ENCODE peak calls at places on chromosomes 11 and 22, in eight cellular contexts. K is astrocyte of the cerebellum, L is MCF 10A, X is fibroblast of lung, T is bronchial epithelial cell, D is right lobe of liver, Z is foreskin fibroblast, U is neural crest cell. R is an unnamed sample.

GRCh38 chr11:35629914-35630313 is 11.7 kb downstream of the FJX1 start:
- DNase-seq in K (peak), L (peak), X (peak), T (peak), D (no peak), Z (peak), U (no peak), R (peak)

GRCh38 chr11:83836883-83837654 is 550.9 kb upstream of the CCDC90B start:
- DNase-seq in K (peak), L (peak), X (peak), T (peak), D (peak), Z (no peak), U (peak), R (no peak)

GRCh38 chr22:30129636-30130035 is 49.4 kb downstream of the HORMAD2 start:
- DNase-seq in K (no peak), L (peak), X (no peak), T (peak), D (no peak), Z (no peak), U (no peak), R (no peak)

GRCh38 chr11:107859459-107860239 is 1.1 kb upstream of the SLC35F2 start:
- DNase-seq in K (no peak), L (peak), X (no peak), T (peak), D (peak), Z (no peak), U (no peak), R (no peak)

GRCh38 chr11:123213307-123213708 is 18.3 kb upstream of the CLMP start:
- DNase-seq in K (no peak), L (no peak), X (no peak), T (no peak), D (no peak), Z (no peak), U (no peak), R (no peak)

GRCh38 chr11:13944016-13944415 is 18.5 kb upstream of the SPON1 start:
- DNase-seq in K (no peak), L (peak), X (no peak), T (peak), D (no peak), Z (no peak), U (no peak), R (no peak)

GRCh38 chr11:18641677-18642076 is 7.5 kb upstream of the SPTY2D1 start:
- DNase-seq in K (no peak), L (no peak), X (no peak), T (no peak), D (no peak), Z (no peak), U (no peak), R (no peak)

GRCh38 chr11:119808431-119809185 is 79.6 kb upstream of the NECTIN1 start:
- DNase-seq in K (no peak), L (no peak), X (no peak), T (no peak), D (no peak), Z (no peak), U (no peak), R (no peak)

GRCh38 chr22:40602231-40602630 is 34.3 kb downstream of the MRTFA start:
- DNase-seq in K (no peak), L (no peak), X (peak), T (no peak), D (no peak), Z (no peak), U (no peak), R (no peak)

GRCh38 chr11:75261902-75262361 is 21.4 kb downstream of the TPBGL start:
- DNase-seq in K (no peak), L (no peak), X (no peak), T (no peak), D (no peak), Z (no peak), U (no peak), R (no peak)

GRCh38 chr11:122523841-122524531 is 131.5 kb upstream of the UBASH3B start:
- DNase-seq in K (peak), L (peak), X (peak), T (peak), D (no peak), Z (no peak), U (no peak), R (no peak)

GRCh38 chr11:134287561-134287960 is 11.4 kb downstream of the GLB1L3 start:
- DNase-seq in K (no peak), L (no peak), X (no peak), T (no peak), D (no peak), Z (no peak), U (no peak), R (no peak)

GRCh38 chr22:40414306-40414705 is 43.9 kb downstream of the SGSM3 start:
- DNase-seq in K (no peak), L (no peak), X (peak), T (peak), D (no peak), Z (no peak), U (no peak), R (peak)

GRCh38 chr11:8732748-8733241 is 50.2 kb downstream of the RPL27A start:
- DNase-seq in K (peak), L (peak), X (peak), T (peak), D (peak), Z (peak), U (no peak), R (no peak)

GRCh38 chr22:44723801-44724200 is 21.8 kb downstream of the PRR5 start:
- DNase-seq in K (no peak), L (no peak), X (peak), T (peak), D (no peak), Z (no peak), U (no peak), R (no peak)

GRCh38 chr22:20319041-20319744 is 667 bp downstream of the DGCR6L start:
- DNase-seq in K (no peak), L (no peak), X (no peak), T (no peak), D (peak), Z (no peak), U (peak), R (no peak)

GRCh38 chr11:122025757-122026156 is 90.3 kb downstream of the BLID start:
- DNase-seq in K (no peak), L (no peak), X (no peak), T (no peak), D (no peak), Z (no peak), U (no peak), R (no peak)

GRCh38 chr11:87038235-87038960 is 664 bp downstream of the TMEM135 start:
- DNase-seq in K (no peak), L (peak), X (no peak), T (peak), D (no peak), Z (no peak), U (no peak), R (no peak)

GRCh38 chr11:86062719-86063118 is 6.2 kb downstream of the PICALM start:
- DNase-seq in K (no peak), L (no peak), X (peak), T (no peak), D (no peak), Z (no peak), U (no peak), R (no peak)

GRCh38 chr11:12577746-12578644 is 96.2 kb upstream of the TEAD1 start:
- DNase-seq in K (no peak), L (no peak), X (peak), T (no peak), D (no peak), Z (no peak), U (no peak), R (no peak)

GRCh38 chr11:75246673-75247350 is 6.2 kb downstream of the TPBGL start:
- DNase-seq in K (no peak), L (no peak), X (no peak), T (no peak), D (no peak), Z (no peak), U (no peak), R (no peak)

GRCh38 chr11:113628912-113629311 is 77.2 kb downstream of the TMPRSS5 start:
- DNase-seq in K (no peak), L (no peak), X (no peak), T (no peak), D (no peak), Z (no peak), U (no peak), R (no peak)

GRCh38 chr22:43168416-43169309 is 17.3 kb downstream of the TSPO start:
- DNase-seq in K (no peak), L (no peak), X (peak), T (no peak), D (no peak), Z (peak), U (no peak), R (no peak)

GRCh38 chr22:19708323-19709011 is 5.8 kb upstream of the SEPTIN5 start:
- DNase-seq in K (no peak), L (no peak), X (no peak), T (no peak), D (peak), Z (no peak), U (no peak), R (no peak)

GRCh38 chr22:35335936-35336781 is 36.5 kb downstream of the TOM1 start:
- DNase-seq in K (no peak), L (no peak), X (no peak), T (no peak), D (no peak), Z (no peak), U (no peak), R (no peak)

GRCh38 chr11:69448471-69449284 is 32.8 kb upstream of the LINC01488 start:
- DNase-seq in K (no peak), L (no peak), X (no peak), T (no peak), D (no peak), Z (no peak), U (no peak), R (no peak)

GRCh38 chr11:30855383-30856006 is 269.3 kb upstream of the MPPED2 start:
- DNase-seq in K (peak), L (peak), X (peak), T (peak), D (no peak), Z (no peak), U (no peak), R (peak)

GRCh38 chr11:14058061-14058460 is 95.5 kb downstream of the SPON1 start:
- DNase-seq in K (no peak), L (no peak), X (no peak), T (peak), D (no peak), Z (no peak), U (no peak), R (no peak)

GRCh38 chr22:24847490-24847889 is 41.5 kb downstream of the SGSM1 start:
- DNase-seq in K (no peak), L (no peak), X (no peak), T (no peak), D (no peak), Z (no peak), U (no peak), R (no peak)

GRCh38 chr11:20089796-20090653 is 70.2 kb downstream of the DBX1 start:
- DNase-seq in K (no peak), L (no peak), X (peak), T (no peak), D (no peak), Z (no peak), U (no peak), R (no peak)

GRCh38 chr11:130771708-130772107 is 144.6 kb downstream of the SNX19 start:
- DNase-seq in K (no peak), L (no peak), X (peak), T (no peak), D (no peak), Z (peak), U (no peak), R (no peak)

GRCh38 chr11:120682866-120683265 is 171.3 kb downstream of the GRIK4 start:
- DNase-seq in K (no peak), L (no peak), X (peak), T (peak), D (no peak), Z (peak), U (no peak), R (no peak)

GRCh38 chr11:44915621-44916020 is 35.1 kb downstream of the TP53I11 start:
- DNase-seq in K (no peak), L (no peak), X (no peak), T (no peak), D (no peak), Z (no peak), U (no peak), R (no peak)

GRCh38 chr11:907668-908067 is 2.9 kb downstream of the CHID1 start:
- DNase-seq in K (no peak), L (no peak), X (no peak), T (no peak), D (no peak), Z (no peak), U (no peak), R (no peak)

GRCh38 chr22:19824197-19825015 is 30.3 kb downstream of the GNB1L start:
- DNase-seq in K (no peak), L (peak), X (no peak), T (no peak), D (peak), Z (no peak), U (no peak), R (no peak)

GRCh38 chr11:76588455-76589325 is 81.9 kb downstream of the LRRC32 start:
- DNase-seq in K (no peak), L (no peak), X (no peak), T (no peak), D (peak), Z (no peak), U (no peak), R (no peak)

GRCh38 chr11:9214765-9215164 is 50.4 kb downstream of the DENND5A start:
- DNase-seq in K (no peak), L (peak), X (peak), T (no peak), D (no peak), Z (no peak), U (no peak), R (no peak)

GRCh38 chr11:31655483-31655882 is 145.9 kb downstream of the ELP4 start:
- DNase-seq in K (peak), L (peak), X (peak), T (peak), D (no peak), Z (peak), U (no peak), R (peak)

GRCh38 chr11:790721-791564 is 1.1 kb upstream of the CEND1 start:
- DNase-seq in K (no peak), L (no peak), X (peak), T (no peak), D (no peak), Z (peak), U (no peak), R (no peak)

GRCh38 chr11:15920856-15921629 is 435.3 kb downstream of the SOX6 start:
- DNase-seq in K (no peak), L (no peak), X (peak), T (peak), D (no peak), Z (no peak), U (no peak), R (no peak)

GRCh38 chr11:15926071-15926470 is 430.3 kb downstream of the SOX6 start:
- DNase-seq in K (no peak), L (peak), X (no peak), T (peak), D (no peak), Z (no peak), U (no peak), R (no peak)

GRCh38 chr11:15918674-15919073 is 437.7 kb downstream of the SOX6 start:
- DNase-seq in K (no peak), L (no peak), X (no peak), T (no peak), D (no peak), Z (no peak), U (no peak), R (no peak)

GRCh38 chr11:15927196-15927865 is 429.0 kb downstream of the SOX6 start:
- DNase-seq in K (no peak), L (no peak), X (no peak), T (no peak), D (no peak), Z (no peak), U (no peak), R (no peak)

DNA sequence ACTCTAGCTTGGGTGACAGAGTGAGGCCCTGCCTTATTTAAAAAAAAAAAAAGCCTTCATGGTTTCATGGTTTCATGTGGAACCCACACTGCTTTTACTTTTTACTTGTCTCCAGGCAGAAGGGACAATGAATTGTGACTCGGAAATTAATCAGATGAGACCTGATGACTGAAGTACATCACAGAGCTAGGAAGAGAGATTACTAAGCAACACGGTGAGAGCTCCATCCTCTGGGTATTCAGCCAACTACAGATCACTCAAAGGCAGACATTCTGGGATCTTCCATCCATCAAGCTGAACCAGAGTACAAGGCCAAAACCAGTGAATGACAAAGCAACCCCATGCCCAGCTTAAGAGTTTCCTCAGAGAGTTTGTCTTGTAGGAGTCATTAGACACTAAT is 433.2 kb downstream of the SOX6 start:
- DNase-seq in K (no peak), L (peak), X (no peak), T (peak), D (no peak), Z (no peak), U (no peak), R (no peak)
- TF ChIP-seq CTCF in K (no peak), L (no peak), X (no peak), T (peak), D (no peak), Z (no peak), U (no peak), R (peak)

DNA sequence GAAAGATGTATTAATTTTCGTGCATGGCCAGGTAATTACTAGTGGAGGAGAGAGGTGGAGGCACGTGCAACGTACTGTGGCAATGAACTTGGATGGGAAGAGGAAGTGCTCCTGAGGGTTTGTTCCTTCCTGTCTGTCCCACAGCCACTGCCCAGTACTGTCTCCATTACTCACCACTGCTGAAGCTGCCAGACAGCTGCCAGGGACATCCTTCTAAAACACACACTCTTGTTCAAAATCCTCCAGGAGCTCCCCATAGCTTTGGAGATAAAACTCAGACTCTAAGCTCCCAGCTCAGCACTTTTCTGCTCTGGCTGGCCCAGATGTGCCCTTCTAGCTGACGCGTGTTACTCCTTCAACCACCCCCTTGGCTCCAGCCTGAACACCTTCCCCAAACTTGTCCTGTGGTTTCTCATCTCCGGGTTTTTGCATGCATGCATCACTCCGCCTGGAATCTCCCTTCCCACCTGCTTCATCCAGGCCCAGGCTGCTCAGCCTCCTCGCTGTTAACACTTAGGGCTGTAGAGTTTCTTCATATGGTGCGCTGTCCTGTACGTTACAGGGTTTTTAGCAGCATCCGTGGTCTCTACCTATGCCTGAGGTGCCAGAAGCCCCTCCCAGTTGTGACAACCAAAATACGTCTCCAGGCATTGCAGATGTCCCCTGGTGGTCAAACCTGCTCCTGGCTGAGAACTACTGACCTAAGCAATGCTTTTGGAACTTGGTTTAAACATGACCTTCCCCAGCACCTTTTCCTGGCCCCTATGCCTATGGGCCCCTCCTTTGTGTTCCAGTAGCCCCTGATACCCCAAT is 69.5 kb downstream of the C11orf91 start:
- DNase-seq in K (no peak), L (peak), X (no peak), T (peak), D (no peak), Z (no peak), U (no peak), R (no peak)
- TF ChIP-seq CTCF in K (peak), L (no peak), X (no peak), T (no peak), D (no peak), Z (no peak), U (no peak), R (no peak)

GRCh38 chr11:24515632-24516031 is 18.8 kb downstream of the LUZP2 start:
- DNase-seq in K (no peak), L (no peak), X (no peak), T (no peak), D (no peak), Z (no peak), U (no peak), R (no peak)
- TF ChIP-seq CTCF in K (no peak), L (no peak), X (no peak), T (no peak), D (no peak), Z (no peak), U (no peak), R (no peak)

DNA sequence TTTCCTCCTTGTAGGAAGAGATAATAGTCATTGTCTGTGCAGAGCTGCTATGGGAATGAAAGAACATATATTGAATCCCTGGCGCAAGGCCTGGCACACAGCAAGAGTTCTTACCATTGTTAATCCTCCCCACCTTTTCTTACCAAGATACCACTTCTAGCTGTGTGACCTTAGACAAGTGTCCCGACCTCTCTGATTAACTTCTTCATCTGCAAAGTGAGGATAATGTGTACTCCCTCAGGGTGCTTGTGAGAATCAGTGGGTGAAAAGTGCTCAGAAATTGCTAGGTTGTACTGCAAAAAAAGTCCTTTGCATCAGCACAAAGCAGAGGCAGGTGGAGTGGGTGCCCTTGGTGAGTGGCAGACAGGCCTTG is 3.7 kb upstream of the CST6 start:
- DNase-seq in K (no peak), L (no peak), X (no peak), T (no peak), D (no peak), Z (no peak), U (no peak), R (no peak)
- TF ChIP-seq CTCF in K (no peak), L (no peak), X (no peak), T (no peak), D (no peak), Z (no peak), U (no peak), R (no peak)

GRCh38 chr11:57763568-57763967 is 2.0 kb downstream of the CTNND1 start:
- DNase-seq in K (no peak), L (peak), X (peak), T (no peak), D (no peak), Z (no peak), U (no peak), R (no peak)
- TF ChIP-seq CTCF in K (peak), L (no peak), X (peak), T (peak), D (peak), Z (peak), U (peak), R (peak)

DNA sequence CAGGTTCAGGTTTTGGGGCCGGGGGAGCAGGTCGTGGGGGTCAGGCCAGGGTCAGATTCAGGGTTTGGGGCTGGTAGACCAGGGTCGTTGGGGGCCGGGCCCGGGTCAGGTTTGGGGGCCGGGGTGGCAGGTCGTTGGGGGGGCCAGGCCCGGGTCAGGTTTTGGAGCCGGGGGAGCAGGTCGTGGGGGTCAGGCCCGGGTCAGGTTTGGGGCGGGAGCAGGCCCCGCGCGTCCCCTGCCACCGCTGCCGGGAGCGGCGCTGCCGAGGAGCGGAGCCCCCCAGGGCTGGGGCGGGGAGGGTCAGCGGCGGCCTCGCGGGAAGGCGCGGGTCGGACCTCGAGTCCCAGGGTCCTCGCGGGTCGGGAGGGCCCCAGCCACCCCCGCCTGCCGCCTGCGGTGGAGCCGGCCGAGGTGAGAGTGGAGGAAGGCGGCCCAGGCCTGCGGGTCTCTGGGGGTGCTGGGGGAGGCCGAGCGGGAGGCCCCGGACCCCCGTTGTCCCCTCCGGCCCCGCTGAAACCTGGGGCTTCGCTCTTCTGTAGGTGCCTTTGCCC is 543 bp downstream of the TRABD start:
- DNase-seq in K (no peak), L (no peak), X (no peak), T (no peak), D (no peak), Z (no peak), U (no peak), R (no peak)
- TF ChIP-seq CTCF in K (no peak), L (no peak), X (no peak), T (no peak), D (no peak), Z (no peak), U (no peak), R (no peak)

GRCh38 chr11:95556342-95557151 is 233.0 kb downstream of the FAM76B start:
- DNase-seq in K (peak), L (no peak), X (peak), T (no peak), D (no peak), Z (peak), U (no peak), R (no peak)
- TF ChIP-seq CTCF in K (no peak), L (no peak), X (no peak), T (no peak), D (no peak), Z (no peak), U (no peak), R (no peak)

GRCh38 chr11:6545917-6546605 is 49.0 kb downstream of the DNHD1 start:
- DNase-seq in K (no peak), L (no peak), X (no peak), T (no peak), D (no peak), Z (no peak), U (no peak), R (no peak)
- TF ChIP-seq CTCF in K (no peak), L (no peak), X (no peak), T (no peak), D (no peak), Z (no peak), U (no peak), R (no peak)

R was measured in epithelial cell of proximal tubule.